ENCODE peak calls at places on chromosomes 11 and 22, in nine cellular contexts. One of them, this sample, is unnamed.

GRCh38 chr11:130191896-130192295 is 32.3 kb downstream of the ST14 start:
- DNase-seq in sigmoid colon: no peak
- DNase-seq in stimulated activated CD4-positive, alpha-beta T cell treated with anti-CD3 and anti-CD28 coated beads, Interleukin-1b, Interleukin-23, amount 100 ng/mL, for 1 hour: no peak
- DNase-seq in activated naive CD4-positive, alpha-beta T cell treated with anti-CD3 and anti-CD28 coated beads, Interleukin-2, amount 10 ng/mL, durations not matched to agents 7 days and 5 days: no peak
- DNase-seq in kidney glomerular epithelial cell: no peak
- DNase-seq in fibroblast of mammary gland: no peak
- DNase-seq in kidney epithelial cell: no peak
- DNase-seq in ovary: no peak
- DNase-seq in neural progenitor cell: no peak
- DNase-seq in this sample: no peak

GRCh38 chr11:5123802-5124521 is 14.2 kb downstream of the OR52A5 start:
- DNase-seq in activated naive CD4-positive, alpha-beta T cell treated with anti-CD3 and anti-CD28 coated beads, Interleukin-2, amount 10 ng/mL, durations not matched to agents 7 days and 5 days: peak
- DNase-seq in neural progenitor cell: peak
- DNase-seq in stimulated activated CD4-positive, alpha-beta T cell treated with anti-CD3 and anti-CD28 coated beads, Interleukin-1b, Interleukin-23, amount 100 ng/mL, for 1 hour: no peak
- DNase-seq in kidney glomerular epithelial cell: peak
- DNase-seq in ovary: peak
- DNase-seq in kidney epithelial cell: no peak
- DNase-seq in fibroblast of mammary gland: peak
- DNase-seq in sigmoid colon: no peak
- DNase-seq in this sample: peak

GRCh38 chr22:27800250-27801131 is 1.1 kb downstream of the MN1 start:
- DNase-seq in ovary: peak
- DNase-seq in neural progenitor cell: peak
- DNase-seq in kidney epithelial cell: no peak
- DNase-seq in fibroblast of mammary gland: no peak
- DNase-seq in stimulated activated CD4-positive, alpha-beta T cell treated with anti-CD3 and anti-CD28 coated beads, Interleukin-1b, Interleukin-23, amount 100 ng/mL, for 1 hour: no peak
- DNase-seq in kidney glomerular epithelial cell: no peak
- DNase-seq in sigmoid colon: no peak
- DNase-seq in activated naive CD4-positive, alpha-beta T cell treated with anti-CD3 and anti-CD28 coated beads, Interleukin-2, amount 10 ng/mL, durations not matched to agents 7 days and 5 days: no peak
- DNase-seq in this sample: no peak

GRCh38 chr11:73760066-73760679 is 701 bp downstream of the RAB6A start:
- DNase-seq in stimulated activated CD4-positive, alpha-beta T cell treated with anti-CD3 and anti-CD28 coated beads, Interleukin-1b, Interleukin-23, amount 100 ng/mL, for 1 hour: no peak
- DNase-seq in sigmoid colon: peak
- DNase-seq in activated naive CD4-positive, alpha-beta T cell treated with anti-CD3 and anti-CD28 coated beads, Interleukin-2, amount 10 ng/mL, durations not matched to agents 7 days and 5 days: peak
- DNase-seq in neural progenitor cell: peak
- DNase-seq in kidney epithelial cell: no peak
- DNase-seq in fibroblast of mammary gland: peak
- DNase-seq in kidney glomerular epithelial cell: no peak
- DNase-seq in ovary: peak
- DNase-seq in this sample: peak

GRCh38 chr22:30028731-30029130 is 51.5 kb upstream of the HORMAD2 start:
- DNase-seq in activated naive CD4-positive, alpha-beta T cell treated with anti-CD3 and anti-CD28 coated beads, Interleukin-2, amount 10 ng/mL, durations not matched to agents 7 days and 5 days: peak
- DNase-seq in fibroblast of mammary gland: no peak
- DNase-seq in ovary: no peak
- DNase-seq in stimulated activated CD4-positive, alpha-beta T cell treated with anti-CD3 and anti-CD28 coated beads, Interleukin-1b, Interleukin-23, amount 100 ng/mL, for 1 hour: no peak
- DNase-seq in sigmoid colon: no peak
- DNase-seq in kidney glomerular epithelial cell: no peak
- DNase-seq in kidney epithelial cell: no peak
- DNase-seq in neural progenitor cell: no peak
- DNase-seq in this sample: no peak

GRCh38 chr22:22709719-22710445 is 65.5 kb downstream of the GGTLC2 start:
- DNase-seq in activated naive CD4-positive, alpha-beta T cell treated with anti-CD3 and anti-CD28 coated beads, Interleukin-2, amount 10 ng/mL, durations not matched to agents 7 days and 5 days: peak
- DNase-seq in kidney epithelial cell: no peak
- DNase-seq in sigmoid colon: no peak
- DNase-seq in kidney glomerular epithelial cell: no peak
- DNase-seq in ovary: no peak
- DNase-seq in stimulated activated CD4-positive, alpha-beta T cell treated with anti-CD3 and anti-CD28 coated beads, Interleukin-1b, Interleukin-23, amount 100 ng/mL, for 1 hour: no peak
- DNase-seq in fibroblast of mammary gland: peak
- DNase-seq in neural progenitor cell: peak
- DNase-seq in this sample: no peak

GRCh38 chr11:131692961-131693360 is 322.5 kb downstream of the NTM start:
- DNase-seq in activated naive CD4-positive, alpha-beta T cell treated with anti-CD3 and anti-CD28 coated beads, Interleukin-2, amount 10 ng/mL, durations not matched to agents 7 days and 5 days: no peak
- DNase-seq in fibroblast of mammary gland: no peak
- DNase-seq in stimulated activated CD4-positive, alpha-beta T cell treated with anti-CD3 and anti-CD28 coated beads, Interleukin-1b, Interleukin-23, amount 100 ng/mL, for 1 hour: no peak
- DNase-seq in neural progenitor cell: no peak
- DNase-seq in sigmoid colon: no peak
- DNase-seq in kidney epithelial cell: no peak
- DNase-seq in kidney glomerular epithelial cell: no peak
- DNase-seq in ovary: no peak
- DNase-seq in this sample: no peak

GRCh38 chr11:103085758-103086365 is 6.1 kb downstream of the DCUN1D5 start:
- DNase-seq in fibroblast of mammary gland: peak
- DNase-seq in sigmoid colon: no peak
- DNase-seq in stimulated activated CD4-positive, alpha-beta T cell treated with anti-CD3 and anti-CD28 coated beads, Interleukin-1b, Interleukin-23, amount 100 ng/mL, for 1 hour: no peak
- DNase-seq in kidney glomerular epithelial cell: no peak
- DNase-seq in ovary: no peak
- DNase-seq in neural progenitor cell: no peak
- DNase-seq in activated naive CD4-positive, alpha-beta T cell treated with anti-CD3 and anti-CD28 coated beads, Interleukin-2, amount 10 ng/mL, durations not matched to agents 7 days and 5 days: no peak
- DNase-seq in kidney epithelial cell: no peak
- DNase-seq in this sample: no peak